ENCODE peak calls at places on chromosomes 12 and 14, in four cellular contexts. D is heart right ventricle, R is A549, C is GM12878. F is an unnamed sample. For H3K4me1 and H3K9me3, the result is how much of the 10 kb centered on the place peaks cover.

GRCh38 chr14:73167727-73168126 is 31.4 kb downstream of the PSEN1 start:
- DNase-seq in C (no peak), D (no peak), R (no peak), F (no peak)

GRCh38 chr12:113537751-113538087 is 66.0 kb upstream of the LHX5 start:
- DNase-seq in D (no peak), C (no peak), R (peak), F (no peak)

GRCh38 chr12:53505086-53505485 is 2.2 kb downstream of the NPFF start:
- DNase-seq in C (no peak), R (no peak), D (no peak), F (peak)

GRCh38 chr12:114163766-114164165 is 197.6 kb upstream of the RBM19 start:
- DNase-seq in C (no peak), D (no peak), R (peak), F (no peak)

GRCh38 chr12:104748790-104749189 is 209.3 kb downstream of the SLC41A2 start:
- DNase-seq in R (no peak), C (no peak), D (no peak), F (no peak)

GRCh38 chr12:102948941-102949352 is 8.5 kb upstream of the ASCL1 start:
- DNase-seq in R (peak), D (peak), C (no peak), F (peak)

GRCh38 chr12:93184664-93185368 is 192.9 kb upstream of the NUDT4 start:
- DNase-seq in R (no peak), C (no peak), D (no peak), F (peak)

GRCh38 chr14:102931580-102932285 is 9.3 kb downstream of the AMN start:
- DNase-seq in R (no peak), C (no peak), D (no peak), F (no peak)

GRCh38 chr12:90974286-90974685 is 19.3 kb upstream of the CCER1 start:
- DNase-seq in C (no peak), D (no peak), R (peak), F (no peak)

GRCh38 chr14:77409131-77409533 is 14.2 kb downstream of the NOXRED1 start:
- DNase-seq in D (no peak), C (no peak), R (peak), F (no peak)

GRCh38 chr12:5689773-5690172 is 255.3 kb downstream of the ANO2 start:
- DNase-seq in D (no peak), R (peak), C (no peak), F (no peak)

GRCh38 chr12:111112699-111113098 is 192.3 kb upstream of the MYL2 start:
- DNase-seq in C (no peak), R (no peak), D (no peak), F (no peak)

GRCh38 chr14:39376671-39377403 is 55.4 kb downstream of the FBXO33 start:
- DNase-seq in D (no peak), C (no peak), R (peak), F (no peak)

GRCh38 chr12:52608826-52609630 is 7.8 kb upstream of the KRT72 start:
- DNase-seq in D (no peak), C (no peak), R (no peak), F (no peak)

GRCh38 chr12:51984657-51985056 is 22.1 kb upstream of the TAMALIN start:
- DNase-seq in R (no peak), C (no peak), D (no peak), F (no peak)

GRCh38 chr14:67987596-67987995 is 168.0 kb downstream of the RAD51B start:
- DNase-seq in C (no peak), D (no peak), R (no peak), F (no peak)

GRCh38 chr14:64303471-64303917 is 9.3 kb upstream of the ESR2 start:
- DNase-seq in R (peak), C (peak), D (no peak), F (no peak)

GRCh38 chr12:5432011-5432400 is at the start of gene NTF3:
- DNase-seq in R (no peak), C (no peak), D (peak), F (peak)

GRCh38 chr12:100348657-100349454 is 8.0 kb upstream of the SLC17A8 start:
- DNase-seq in D (no peak), R (peak), C (no peak), F (no peak)

GRCh38 chr12:106914796-106915634 is 40.7 kb upstream of the TMEM263 start:
- DNase-seq in R (no peak), C (peak), D (no peak), F (no peak)

GRCh38 chr12:48765753-48766162 is 23.1 kb downstream of the ADCY6 start:
- DNase-seq in D (no peak), C (no peak), R (no peak), F (no peak)

GRCh38 chr12:22234561-22234960 is 99.9 kb downstream of the ST8SIA1 start:
- DNase-seq in R (no peak), C (no peak), D (no peak), F (no peak)

GRCh38 chr12:16187684-16188083 is 89.8 kb downstream of the SLC15A5 start:
- DNase-seq in C (no peak), D (no peak), R (no peak), F (no peak)

GRCh38 chr14:66015046-66015780 is 471.0 kb upstream of the CCDC196 start:
- DNase-seq in C (no peak), R (no peak), D (no peak), F (no peak)

GRCh38 chr12:113039911-113040425 is 16.6 kb upstream of the DTX1 start:
- DNase-seq in R (no peak), C (no peak), D (no peak), F (no peak)

GRCh38 chr12:75196865-75197264 is 12.8 kb downstream of the KCNC2 start:
- DNase-seq in C (no peak), D (no peak), R (peak), F (no peak)

GRCh38 chr12:40325349-40325960 is 100.7 kb downstream of the LRRK2 start:
- DNase-seq in C (no peak), R (peak), D (no peak), F (no peak)

GRCh38 chr12:102816816-102817434 is 100.1 kb downstream of the PAH start:
- DNase-seq in D (no peak), C (no peak), R (peak), F (no peak)

GRCh38 chr14:103206023-103206481 is 82.8 kb downstream of the TNFAIP2 start:
- DNase-seq in C (no peak), R (no peak), D (no peak), F (no peak)

GRCh38 chr14:103126873-103127304 is 3.6 kb downstream of the TNFAIP2 start:
- DNase-seq in R (no peak), D (peak), C (no peak), F (peak)

GRCh38 chr14:95229749-95230148 is 72.4 kb upstream of the DICER1 start:
- DNase-seq in R (peak), D (no peak), C (no peak), F (no peak)

GRCh38 chr12:52370906-52371608 is 3.8 kb upstream of the KRT85 start:
- DNase-seq in C (no peak), R (no peak), D (no peak), F (peak)

GRCh38 chr12:71755146-71755892 is 656 bp downstream of the RAB21 start:
- DNase-seq in C (peak), R (peak), D (no peak), F (peak)

GRCh38 chr14:73105050-73105449 is 31.3 kb upstream of the PSEN1 start:
- DNase-seq in C (no peak), R (peak), D (no peak), F (no peak)

GRCh38 chr12:40104461-40105264 is 1.2 kb downstream of the SLC2A13 start:
- DNase-seq in D (no peak), C (no peak), R (peak), F (no peak)

GRCh38 chr12:52681551-52682380 is 1.6 kb upstream of the KRT1 start:
- DNase-seq in R (no peak), D (no peak), C (no peak), F (no peak)

GRCh38 chr14:54785111-54785777 is 117.4 kb downstream of the GCH1 start:
- DNase-seq in D (no peak), C (no peak), R (no peak), F (peak)

GRCh38 chr14:54786816-54787215 is 115.8 kb downstream of the GCH1 start:
- DNase-seq in R (no peak), C (no peak), D (no peak), F (peak)

GRCh38 chr14:54784657-54785056 is 118.0 kb downstream of the GCH1 start:
- DNase-seq in C (no peak), R (no peak), D (peak), F (peak)

GRCh38 chr14:54786191-54786755 is 116.4 kb downstream of the GCH1 start:
- DNase-seq in D (no peak), C (no peak), R (no peak), F (no peak)

GRCh38 chr14:54785778-54786160 is 116.9 kb downstream of the GCH1 start:
- DNase-seq in R (no peak), C (no peak), D (no peak), F (no peak)
- H3K4me1 ChIP-seq in R (under half), C (under half), D (half or more), F (under half)

GRCh38 chr12:34399631-34400422 is 377.5 kb downstream of the ALG10 start:
- DNase-seq in C (no peak), R (no peak), D (peak), F (peak)

GRCh38 chr12:34397591-34398365 is 375.5 kb downstream of the ALG10 start:
- DNase-seq in D (peak), R (no peak), C (no peak), F (peak)

GRCh38 chr12:34396861-34397590 is 374.7 kb downstream of the ALG10 start:
- DNase-seq in C (no peak), R (no peak), D (peak), F (peak)

GRCh38 chr12:34398706-34399630 is 376.7 kb downstream of the ALG10 start:
- DNase-seq in R (no peak), D (peak), C (no peak), F (peak)

GRCh38 chr12:34398366-34398705 is 376.0 kb downstream of the ALG10 start:
- DNase-seq in C (no peak), R (no peak), D (no peak), F (no peak)
- H3K9me3 ChIP-seq in C (under half), R (under half), D (under half), F (under half)

DNA sequence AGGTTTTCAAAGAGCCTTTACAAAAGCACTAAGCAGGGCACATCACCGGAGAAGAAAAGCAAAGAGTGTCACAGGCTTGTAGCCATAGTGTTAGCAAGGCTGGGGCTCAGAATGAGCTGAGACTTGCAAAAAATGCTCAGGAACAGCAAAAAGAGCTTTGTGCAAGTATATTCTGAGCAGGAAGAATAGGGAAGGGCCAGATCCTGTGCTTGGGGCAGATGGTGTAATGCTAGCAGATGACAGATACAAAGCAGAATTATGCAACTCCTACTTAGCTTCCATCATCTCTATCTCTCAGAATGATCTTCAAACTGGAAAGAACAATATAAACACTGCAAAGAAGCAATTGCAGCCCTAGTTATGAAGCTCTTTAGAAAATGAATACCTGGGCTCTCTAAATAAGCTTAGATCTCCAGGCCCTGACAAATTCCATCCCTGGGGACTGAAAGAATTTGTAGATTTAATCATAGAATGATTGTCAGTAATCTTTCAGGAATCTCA is 23.7 kb upstream of the PARP11 start:
- DNase-seq in C (no peak), D (no peak), R (no peak), F (no peak)
- H3K4me3 ChIP-seq in C (no peak), D (no peak), R (no peak), F (no peak)

GRCh38 chr12:57154076-57154475 is 6.7 kb upstream of the LRP1-AS start:
- DNase-seq in D (peak), C (no peak), R (no peak), F (no peak)

GRCh38 chr12:57152408-57153038 is 5.1 kb upstream of the LRP1-AS start:
- DNase-seq in C (no peak), D (peak), R (no peak), F (peak)

GRCh38 chr12:57153420-57153997 is 6.1 kb upstream of the LRP1-AS start:
- DNase-seq in C (no peak), R (no peak), D (peak), F (no peak)

GRCh38 chr12:57156701-57157403 is 9.4 kb upstream of the LRP1-AS start:
- DNase-seq in D (peak), C (no peak), R (no peak), F (no peak)

GRCh38 chr12:57154804-57155434 is 7.5 kb upstream of the LRP1-AS start:
- DNase-seq in R (no peak), C (no peak), D (no peak), F (no peak)
- H3K4me1 ChIP-seq in R (under half), C (under half), D (under half), F (under half)

GRCh38 chr12:76199808-76200207 is 115.3 kb upstream of the NAP1L1 start:
- DNase-seq in D (no peak), R (no peak), C (no peak), F (no peak)

GRCh38 chr12:76201758-76202157 is 117.3 kb upstream of the NAP1L1 start:
- DNase-seq in D (no peak), R (no peak), C (no peak), F (no peak)

GRCh38 chr12:76198839-76199238 is 114.4 kb upstream of the NAP1L1 start:
- DNase-seq in R (no peak), C (no peak), D (no peak), F (no peak)

GRCh38 chr12:76202621-76203020 is 118.1 kb upstream of the NAP1L1 start:
- DNase-seq in C (no peak), R (no peak), D (no peak), F (no peak)

DNA sequence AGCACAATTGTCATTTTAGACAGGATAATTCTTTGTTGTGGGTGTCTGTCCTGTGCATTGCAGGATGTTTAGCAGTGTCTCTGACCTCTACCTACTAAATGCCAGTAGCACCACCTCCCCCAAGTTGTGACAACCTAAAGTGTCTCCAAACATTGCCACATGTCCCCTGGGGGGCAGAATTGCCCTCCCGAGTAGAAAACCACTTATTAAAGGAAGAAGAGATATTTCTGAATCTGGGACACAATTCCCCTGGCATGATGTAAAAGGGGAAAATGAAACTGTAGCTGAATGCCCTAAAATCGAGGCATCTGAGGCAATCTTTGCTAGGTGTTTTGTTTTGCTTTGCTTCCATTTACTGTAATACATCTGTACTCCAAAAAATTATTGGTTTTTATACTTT is 116.8 kb upstream of the NAP1L1 start:
- DNase-seq in D (no peak), C (no peak), R (no peak), F (no peak)
- H3K9me3 ChIP-seq in D (under half), C (under half), R (under half), F (under half)

GRCh38 chr12:9087087-9087835 is 28.5 kb downstream of the A2M start:
- DNase-seq in C (no peak), R (no peak), D (no peak), F (no peak)

GRCh38 chr12:9090220-9090619 is 25.5 kb downstream of the A2M start:
- DNase-seq in C (no peak), D (no peak), R (no peak), F (no peak)

GRCh38 chr12:9083793-9084192 is 31.9 kb downstream of the A2M start:
- DNase-seq in C (no peak), R (no peak), D (no peak), F (no peak)

GRCh38 chr12:9084417-9084816 is 31.3 kb downstream of the A2M start:
- DNase-seq in R (no peak), C (no peak), D (no peak), F (no peak)

DNA sequence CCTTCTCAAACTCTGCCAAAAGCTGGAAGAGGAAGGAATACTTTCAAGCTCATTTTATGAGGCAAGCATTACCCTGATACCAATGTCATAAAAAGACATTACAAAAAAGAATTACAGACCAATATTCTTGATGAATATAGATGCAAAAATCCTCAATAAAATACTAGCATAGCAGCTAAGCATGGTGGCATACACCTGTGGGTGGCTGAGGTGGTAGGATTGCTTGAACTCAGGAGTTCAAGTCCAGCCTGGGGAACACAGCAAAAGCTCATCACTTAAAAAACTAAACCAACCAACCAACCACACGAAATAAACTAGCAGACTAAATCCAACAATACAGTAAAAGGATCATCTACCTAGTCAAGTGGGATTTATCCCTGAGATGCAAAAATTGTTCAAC is 29.6 kb downstream of the A2M start:
- DNase-seq in D (no peak), R (no peak), C (no peak), F (no peak)
- H3K4me3 ChIP-seq in D (no peak), R (no peak), C (no peak), F (no peak)